ENCODE peak calls at places on chromosomes 12 and 14, in ten cellular contexts. One of them, this sample, is unnamed.

GRCh38 chr12:116616536-116617248 is 57.5 kb downstream of the MAP1LC3B2 start:
- DNase-seq in hepatocyte: no peak
- DNase-seq in testis: no peak
- DNase-seq in B cell: no peak
- DNase-seq in progenitor cell of endocrine pancreas: no peak
- DNase-seq in AG04450: no peak
- DNase-seq in NB4: no peak
- DNase-seq in epithelial cell of esophagus: no peak
- DNase-seq in psoas muscle: no peak
- DNase-seq in cardiac muscle cell: no peak
- DNase-seq in this sample: no peak

GRCh38 chr12:7129647-7130536 is at the start of gene CLSTN3:
- DNase-seq in hepatocyte: peak
- DNase-seq in psoas muscle: peak
- DNase-seq in progenitor cell of endocrine pancreas: peak
- DNase-seq in cardiac muscle cell: peak
- DNase-seq in AG04450: no peak
- DNase-seq in NB4: peak
- DNase-seq in epithelial cell of esophagus: peak
- DNase-seq in B cell: peak
- DNase-seq in testis: peak
- DNase-seq in this sample: no peak

GRCh38 chr14:88463318-88463717 is 77.9 kb downstream of the SPATA7 start:
- DNase-seq in hepatocyte: peak
- DNase-seq in psoas muscle: no peak
- DNase-seq in AG04450: no peak
- DNase-seq in progenitor cell of endocrine pancreas: no peak
- DNase-seq in NB4: peak
- DNase-seq in cardiac muscle cell: peak
- DNase-seq in B cell: no peak
- DNase-seq in testis: no peak
- DNase-seq in epithelial cell of esophagus: peak
- DNase-seq in this sample: no peak

GRCh38 chr12:68780731-68781130 is 27.2 kb upstream of the MDM2 start:
- DNase-seq in progenitor cell of endocrine pancreas: no peak
- DNase-seq in testis: no peak
- DNase-seq in psoas muscle: no peak
- DNase-seq in epithelial cell of esophagus: peak
- DNase-seq in cardiac muscle cell: peak
- DNase-seq in AG04450: no peak
- DNase-seq in NB4: no peak
- DNase-seq in B cell: no peak
- DNase-seq in hepatocyte: no peak
- DNase-seq in this sample: no peak

GRCh38 chr12:132625731-132626430 is 7.3 kb downstream of the P2RX2 start:
- DNase-seq in NB4: no peak
- DNase-seq in B cell: no peak
- DNase-seq in psoas muscle: no peak
- DNase-seq in progenitor cell of endocrine pancreas: no peak
- DNase-seq in hepatocyte: no peak
- DNase-seq in epithelial cell of esophagus: no peak
- DNase-seq in testis: no peak
- DNase-seq in cardiac muscle cell: no peak
- DNase-seq in AG04450: no peak
- DNase-seq in this sample: no peak

GRCh38 chr14:50542941-50543418 is 10.6 kb upstream of the MAP4K5 start:
- DNase-seq in hepatocyte: peak
- DNase-seq in cardiac muscle cell: peak
- DNase-seq in psoas muscle: no peak
- DNase-seq in progenitor cell of endocrine pancreas: no peak
- DNase-seq in NB4: peak
- DNase-seq in epithelial cell of esophagus: peak
- DNase-seq in AG04450: no peak
- DNase-seq in testis: peak
- DNase-seq in B cell: peak
- DNase-seq in this sample: no peak

GRCh38 chr12:123270380-123271181 is 1.1 kb downstream of the CDK2AP1 start:
- DNase-seq in NB4: peak
- DNase-seq in epithelial cell of esophagus: peak
- DNase-seq in B cell: peak
- DNase-seq in cardiac muscle cell: no peak
- DNase-seq in AG04450: no peak
- DNase-seq in psoas muscle: peak
- DNase-seq in hepatocyte: peak
- DNase-seq in testis: no peak
- DNase-seq in progenitor cell of endocrine pancreas: no peak
- DNase-seq in this sample: no peak

GRCh38 chr12:64779349-64779974 is 20.3 kb upstream of the GNS start:
- DNase-seq in cardiac muscle cell: no peak
- DNase-seq in B cell: no peak
- DNase-seq in AG04450: no peak
- DNase-seq in progenitor cell of endocrine pancreas: no peak
- DNase-seq in psoas muscle: no peak
- DNase-seq in epithelial cell of esophagus: no peak
- DNase-seq in NB4: no peak
- DNase-seq in hepatocyte: no peak
- DNase-seq in testis: no peak
- DNase-seq in this sample: no peak

GRCh38 chr14:100281286-100282082 is 24.8 kb downstream of the SLC25A29 start:
- DNase-seq in AG04450: no peak
- DNase-seq in epithelial cell of esophagus: peak
- DNase-seq in testis: no peak
- DNase-seq in hepatocyte: no peak
- DNase-seq in psoas muscle: no peak
- DNase-seq in progenitor cell of endocrine pancreas: no peak
- DNase-seq in B cell: no peak
- DNase-seq in NB4: no peak
- DNase-seq in cardiac muscle cell: no peak
- DNase-seq in this sample: no peak

GRCh38 chr12:109931143-109931542 is 31.1 kb downstream of the TCHP start:
- DNase-seq in B cell: no peak
- DNase-seq in hepatocyte: no peak
- DNase-seq in cardiac muscle cell: no peak
- DNase-seq in testis: no peak
- DNase-seq in AG04450: no peak
- DNase-seq in psoas muscle: no peak
- DNase-seq in epithelial cell of esophagus: no peak
- DNase-seq in progenitor cell of endocrine pancreas: no peak
- DNase-seq in NB4: no peak
- DNase-seq in this sample: no peak

GRCh38 chr12:109937371-109937770 is 37.3 kb downstream of the TCHP start:
- DNase-seq in progenitor cell of endocrine pancreas: no peak
- DNase-seq in cardiac muscle cell: no peak
- DNase-seq in testis: no peak
- DNase-seq in psoas muscle: no peak
- DNase-seq in NB4: no peak
- DNase-seq in epithelial cell of esophagus: no peak
- DNase-seq in B cell: no peak
- DNase-seq in AG04450: no peak
- DNase-seq in hepatocyte: no peak
- DNase-seq in this sample: no peak

GRCh38 chr12:109932878-109933503 is 32.9 kb downstream of the TCHP start:
- DNase-seq in NB4: no peak
- DNase-seq in epithelial cell of esophagus: no peak
- DNase-seq in B cell: no peak
- DNase-seq in psoas muscle: no peak
- DNase-seq in testis: peak
- DNase-seq in progenitor cell of endocrine pancreas: no peak
- DNase-seq in AG04450: no peak
- DNase-seq in hepatocyte: no peak
- DNase-seq in cardiac muscle cell: no peak
- DNase-seq in this sample: no peak

GRCh38 chr12:109930028-109930800 is 30.1 kb downstream of the TCHP start:
- DNase-seq in testis: no peak
- DNase-seq in progenitor cell of endocrine pancreas: no peak
- DNase-seq in B cell: no peak
- DNase-seq in epithelial cell of esophagus: no peak
- DNase-seq in cardiac muscle cell: no peak
- DNase-seq in AG04450: no peak
- DNase-seq in NB4: no peak
- DNase-seq in hepatocyte: no peak
- DNase-seq in psoas muscle: no peak
- DNase-seq in this sample: no peak

DNA sequence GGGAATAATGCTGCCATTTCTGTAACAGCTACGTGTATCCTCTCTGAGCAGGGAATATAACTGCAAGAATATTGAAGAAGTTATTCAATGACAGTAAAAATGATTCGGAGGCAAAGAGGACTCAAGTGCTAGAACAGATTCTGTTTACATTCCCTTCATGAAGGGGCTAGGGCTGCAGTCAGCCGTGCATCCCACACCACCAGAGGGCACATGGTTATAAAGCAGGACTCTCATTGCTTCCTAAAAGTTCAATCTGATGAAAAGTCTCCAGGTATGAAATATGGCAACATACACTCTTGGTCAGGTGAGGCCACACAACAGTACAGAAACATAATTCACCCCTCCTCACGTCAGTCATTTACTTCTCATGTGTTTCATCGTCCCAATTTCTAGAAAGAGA is 34.0 kb downstream of the TCHP start:
- DNase-seq in AG04450: peak
- DNase-seq in cardiac muscle cell: no peak
- DNase-seq in B cell: no peak
- DNase-seq in psoas muscle: no peak
- DNase-seq in NB4: no peak
- DNase-seq in epithelial cell of esophagus: no peak
- DNase-seq in progenitor cell of endocrine pancreas: no peak
- DNase-seq in testis: no peak
- DNase-seq in hepatocyte: no peak
- DNase-seq in this sample: no peak
- TF ChIP-seq CTCF in AG04450: peak
- TF ChIP-seq CTCF in cardiac muscle cell: peak
- TF ChIP-seq CTCF in B cell: no peak
- TF ChIP-seq CTCF in psoas muscle: no peak
- TF ChIP-seq CTCF in NB4: peak
- TF ChIP-seq CTCF in epithelial cell of esophagus: peak
- TF ChIP-seq CTCF in progenitor cell of endocrine pancreas: peak
- TF ChIP-seq CTCF in testis: peak
- TF ChIP-seq CTCF in hepatocyte: peak
- TF ChIP-seq CTCF in this sample: peak

DNA sequence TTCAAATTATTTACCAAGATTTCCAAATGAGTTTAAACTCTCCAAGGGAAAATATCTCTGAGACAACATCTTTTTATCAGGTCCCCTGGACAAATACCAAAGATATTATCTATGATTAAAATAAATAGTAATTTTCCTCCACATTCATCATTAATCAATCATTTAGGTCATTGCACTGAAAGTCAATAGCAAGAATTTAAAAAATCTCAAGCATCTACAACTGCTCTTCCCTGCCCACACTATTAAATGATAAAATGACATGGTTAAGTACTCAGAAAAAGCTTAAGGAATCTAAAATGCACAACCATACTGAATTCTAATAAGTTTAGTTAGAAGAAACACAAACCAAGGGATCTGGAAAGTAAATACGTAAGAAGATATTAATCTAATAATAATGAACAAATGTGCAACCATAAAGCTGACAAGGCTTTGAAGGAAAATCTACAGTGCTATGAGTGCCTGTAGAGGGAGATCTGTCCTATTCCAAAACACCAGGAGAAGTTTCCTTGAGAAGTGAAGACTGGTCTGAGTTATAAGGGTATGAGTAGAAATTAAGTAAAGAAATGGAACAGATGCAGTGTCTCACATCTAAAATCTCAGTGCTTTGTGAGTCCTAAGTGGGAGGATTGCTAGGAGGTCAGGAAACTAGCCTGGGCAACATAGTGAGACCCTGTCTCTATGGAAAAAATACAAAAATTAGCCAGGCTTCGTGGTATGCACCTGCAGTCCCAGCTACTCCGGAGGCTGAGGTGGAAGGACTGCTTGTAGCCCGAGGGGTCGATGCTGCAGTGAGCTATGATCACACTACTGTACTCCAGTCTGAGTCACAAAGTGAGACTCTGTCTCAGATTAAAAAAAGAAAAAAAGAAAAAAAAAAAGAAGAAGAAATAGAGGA is 19.2 kb downstream of the INTS13 start:
- DNase-seq in NB4: no peak
- DNase-seq in cardiac muscle cell: no peak
- DNase-seq in progenitor cell of endocrine pancreas: no peak
- DNase-seq in B cell: no peak
- DNase-seq in hepatocyte: no peak
- DNase-seq in testis: no peak
- DNase-seq in epithelial cell of esophagus: peak
- DNase-seq in AG04450: no peak
- DNase-seq in psoas muscle: no peak
- DNase-seq in this sample: no peak
- TF ChIP-seq CTCF in NB4: no peak
- TF ChIP-seq CTCF in cardiac muscle cell: peak
- TF ChIP-seq CTCF in progenitor cell of endocrine pancreas: no peak
- TF ChIP-seq CTCF in B cell: no peak
- TF ChIP-seq CTCF in hepatocyte: peak
- TF ChIP-seq CTCF in testis: no peak
- TF ChIP-seq CTCF in epithelial cell of esophagus: peak
- TF ChIP-seq CTCF in AG04450: peak
- TF ChIP-seq CTCF in psoas muscle: no peak
- TF ChIP-seq CTCF in this sample: no peak

DNA sequence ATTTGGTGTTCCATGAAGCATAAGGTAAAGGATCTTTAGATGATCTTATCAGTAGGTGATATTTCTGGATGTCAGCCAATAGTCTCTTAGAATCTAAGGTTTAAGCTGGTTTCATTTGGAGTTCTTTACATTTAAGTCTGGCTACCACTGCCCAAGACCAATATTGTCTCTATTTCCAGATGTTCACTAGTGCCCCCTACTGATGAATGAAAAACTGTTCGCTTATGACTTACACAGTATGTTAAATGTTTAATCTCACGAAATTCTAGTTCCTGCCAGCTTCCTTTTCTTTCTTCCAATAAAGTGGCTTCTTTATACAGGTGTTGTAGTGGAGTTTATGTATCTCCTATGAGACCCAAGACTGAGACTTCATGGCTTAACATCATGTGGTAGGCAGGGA is 31.8 kb upstream of the MIS18BP1 start:
- DNase-seq in NB4: peak
- DNase-seq in psoas muscle: no peak
- DNase-seq in epithelial cell of esophagus: no peak
- DNase-seq in AG04450: no peak
- DNase-seq in cardiac muscle cell: no peak
- DNase-seq in hepatocyte: no peak
- DNase-seq in B cell: no peak
- DNase-seq in testis: no peak
- DNase-seq in progenitor cell of endocrine pancreas: no peak
- DNase-seq in this sample: no peak
- TF ChIP-seq CTCF in NB4: peak
- TF ChIP-seq CTCF in psoas muscle: no peak
- TF ChIP-seq CTCF in epithelial cell of esophagus: no peak
- TF ChIP-seq CTCF in AG04450: no peak
- TF ChIP-seq CTCF in cardiac muscle cell: peak
- TF ChIP-seq CTCF in hepatocyte: no peak
- TF ChIP-seq CTCF in B cell: no peak
- TF ChIP-seq CTCF in testis: no peak
- TF ChIP-seq CTCF in progenitor cell of endocrine pancreas: no peak
- TF ChIP-seq CTCF in this sample: peak

DNA sequence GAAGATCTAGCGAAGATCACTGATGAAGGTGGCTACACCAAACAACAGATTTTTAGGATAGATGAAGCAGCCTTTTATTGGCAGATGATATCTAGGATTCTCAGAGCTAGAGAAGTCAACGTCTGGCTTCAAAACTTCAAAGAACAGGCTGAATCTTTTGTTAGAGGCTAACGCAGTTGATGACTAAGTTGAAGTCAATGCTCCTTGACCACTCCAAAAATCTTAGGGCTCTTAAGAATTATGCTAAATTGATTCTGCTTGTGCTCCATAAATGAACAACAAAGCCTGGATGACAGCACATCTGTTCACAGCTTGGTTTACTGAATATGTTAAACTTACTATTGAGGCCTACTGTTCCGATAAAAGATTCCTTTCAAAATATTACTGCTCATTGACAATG is 13.0 kb upstream of the CDKN3 start:
- DNase-seq in psoas muscle: no peak
- DNase-seq in B cell: no peak
- DNase-seq in NB4: no peak
- DNase-seq in cardiac muscle cell: no peak
- DNase-seq in AG04450: no peak
- DNase-seq in testis: no peak
- DNase-seq in epithelial cell of esophagus: no peak
- DNase-seq in hepatocyte: no peak
- DNase-seq in progenitor cell of endocrine pancreas: no peak
- DNase-seq in this sample: no peak
- TF ChIP-seq CTCF in psoas muscle: no peak
- TF ChIP-seq CTCF in B cell: no peak
- TF ChIP-seq CTCF in NB4: no peak
- TF ChIP-seq CTCF in cardiac muscle cell: no peak
- TF ChIP-seq CTCF in AG04450: no peak
- TF ChIP-seq CTCF in testis: no peak
- TF ChIP-seq CTCF in epithelial cell of esophagus: no peak
- TF ChIP-seq CTCF in hepatocyte: no peak
- TF ChIP-seq CTCF in progenitor cell of endocrine pancreas: no peak
- TF ChIP-seq CTCF in this sample: no peak